ENCODE peak calls at places on chromosomes 5 and 9, in six cellular contexts. F, R, N, V, M and A are unnamed samples.

GRCh38 chr9:136667217-136667939 is 4.7 kb downstream of the EGFL7 start:
- DNase-seq in F (no peak), R (no peak), N (no peak), V (no peak), M (peak; percentile 68), A (no peak)

GRCh38 chr9:75117572-75117971 is 29.3 kb downstream of the OSTF1 start:
- DNase-seq in F (no peak), R (no peak), N (no peak), V (no peak), M (no peak), A (no peak)

GRCh38 chr5:120873083-120873482 is 409.0 kb downstream of the PRR16 start:
- DNase-seq in F (no peak), R (peak; percentile 1), N (no peak), V (no peak), M (no peak), A (no peak)

GRCh38 chr9:69542942-69543704 is 129.0 kb downstream of the APBA1 start:
- DNase-seq in F (no peak), R (no peak), N (no peak), V (no peak), M (peak; percentile 22), A (no peak)

GRCh38 chr9:133074111-133074651 is 12.4 kb downstream of the CEL start:
- DNase-seq in F (no peak), R (peak; percentile 39), N (no peak), V (no peak), M (no peak), A (peak; percentile 62)

GRCh38 chr5:81717815-81718214 is 33.1 kb downstream of the SSBP2 start:
- DNase-seq in F (peak; percentile 7), R (no peak), N (no peak), V (no peak), M (no peak), A (no peak)

GRCh38 chr5:41921874-41922273 is 3.2 kb upstream of the FBXO4 start:
- DNase-seq in F (peak; percentile 90), R (peak; percentile 20), N (no peak), V (no peak), M (no peak), A (no peak)

GRCh38 chr5:38466444-38467189 is 89.8 kb downstream of the LIFR start:
- DNase-seq in F (no peak), R (peak; percentile 90), N (peak; percentile 70), V (peak; percentile 88), M (peak; percentile 76), A (no peak)

GRCh38 chr5:59380350-59380951 is 513.1 kb downstream of the PDE4D start:
- DNase-seq in F (peak; percentile 30), R (peak; percentile 89), N (peak; percentile 39), V (no peak), M (no peak), A (no peak)

GRCh38 chr5:120509056-120509455 is 45.0 kb downstream of the PRR16 start:
- DNase-seq in F (no peak), R (no peak), N (no peak), V (no peak), M (no peak), A (no peak)

GRCh38 chr9:119026120-119026519 is 343.1 kb downstream of the BRINP1 start:
- DNase-seq in F (no peak), R (no peak), N (peak; percentile 33), V (peak; percentile 30), M (no peak), A (no peak)

GRCh38 chr9:135033487-135033886 is 54.0 kb upstream of the OLFM1 start:
- DNase-seq in F (no peak), R (no peak), N (no peak), V (no peak), M (no peak), A (no peak)

GRCh38 chr9:137785704-137786161 is 91.8 kb upstream of the CACNA1B start:
- DNase-seq in F (no peak), R (no peak), N (no peak), V (no peak), M (no peak), A (no peak)

GRCh38 chr5:59143926-59144333 is 561.1 kb downstream of the RAB3C start:
- DNase-seq in F (no peak), R (no peak), N (no peak), V (no peak), M (no peak), A (no peak)

GRCh38 chr5:71482132-71482531 is 26.7 kb downstream of the BDP1 start:
- DNase-seq in F (peak; percentile 64), R (peak; percentile 64), N (no peak), V (no peak), M (no peak), A (no peak)

GRCh38 chr5:1507016-1507375 is 16.8 kb downstream of the LPCAT1 start:
- DNase-seq in F (no peak), R (no peak), N (no peak), V (peak; percentile 6), M (peak; percentile 58), A (peak; percentile 49)

GRCh38 chr5:149317281-149318048 is 27.8 kb upstream of the GRPEL2 start:
- DNase-seq in F (peak; percentile 86), R (peak; percentile 75), N (no peak), V (no peak), M (peak; percentile 54), A (no peak)

GRCh38 chr5:100270323-100270771 is 264.8 kb upstream of the FAM174A start:
- DNase-seq in F (peak; percentile 9), R (no peak), N (no peak), V (no peak), M (no peak), A (no peak)

GRCh38 chr5:73459366-73459765 is 10.8 kb upstream of the FOXD1 start:
- DNase-seq in F (no peak), R (no peak), N (no peak), V (no peak), M (no peak), A (no peak)

GRCh38 chr9:12231832-12232231 is 461.4 kb upstream of the TYRP1 start:
- DNase-seq in F (no peak), R (no peak), N (no peak), V (no peak), M (no peak), A (no peak)

GRCh38 chr5:170081616-170082015 is 24.1 kb upstream of the FOXI1 start:
- DNase-seq in F (no peak), R (no peak), N (no peak), V (no peak), M (no peak), A (no peak)

GRCh38 chr9:77977210-77977611 is 54.4 kb downstream of the GNAQ start:
- DNase-seq in F (no peak), R (peak; percentile 86), N (peak; percentile 50), V (peak; percentile 57), M (no peak), A (peak; percentile 49)
- TF ChIP-seq CTCF in F (peak; percentile 41), R (peak; percentile 72), N (peak; percentile 38), V (peak; percentile 46), M (peak; percentile 42), A (no peak)

GRCh38 chr5:113552137-113552536 is 38.6 kb downstream of the YTHDC2 start:
- DNase-seq in F (no peak), R (no peak), N (no peak), V (no peak), M (no peak), A (no peak)
- H3K36me3 ChIP-seq in F (peaks cover 30% of the 10 kb centered on the region), R (peaks cover 55% of the 10 kb centered on the region), N (peaks cover 1% of the 10 kb centered on the region), V (no peaks in the 10 kb centered on the region), M (peaks cover 14% of the 10 kb centered on the region), A (no peaks in the 10 kb centered on the region)

DNA sequence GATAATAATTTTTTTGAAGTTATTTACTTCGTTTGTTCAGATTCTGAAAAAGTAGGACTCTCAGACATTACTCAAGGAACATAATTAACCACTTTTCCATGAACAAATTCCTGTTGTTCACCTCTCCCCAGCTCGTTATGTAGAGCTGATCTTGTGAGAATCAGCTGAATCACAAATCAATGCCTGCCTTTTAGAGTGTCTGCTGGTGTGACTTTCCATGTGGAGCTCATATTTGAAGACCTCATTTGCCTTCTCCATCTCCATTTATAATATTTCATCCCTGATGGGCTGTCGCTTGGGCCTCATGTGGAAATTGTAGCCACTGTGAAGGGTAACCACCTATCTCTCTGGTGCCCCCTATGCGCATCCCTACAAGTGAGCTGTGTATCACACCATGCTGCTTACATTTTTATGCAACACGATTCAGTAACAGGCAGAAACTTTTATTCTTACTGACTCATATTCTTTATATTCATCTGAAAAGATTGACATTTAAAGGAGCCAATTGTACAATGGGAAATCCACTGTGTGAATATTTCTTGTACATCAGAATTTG is 111.3 kb downstream of the STK32A start:
- DNase-seq in F (no peak), R (no peak), N (no peak), V (no peak), M (no peak), A (no peak)
- TF ChIP-seq CTCF in F (peak; percentile 22), R (no peak), N (no peak), V (no peak), M (no peak), A (no peak)

GRCh38 chr5:179152941-179153340 is 92.8 kb downstream of the ZNF354C start:
- DNase-seq in F (no peak), R (no peak), N (no peak), V (no peak), M (no peak), A (no peak)

GRCh38 chr5:179154346-179154990 is 94.3 kb downstream of the ZNF354C start:
- DNase-seq in F (no peak), R (no peak), N (no peak), V (no peak), M (no peak), A (no peak)

GRCh38 chr5:179153341-179153901 is 93.2 kb downstream of the ZNF354C start:
- DNase-seq in F (no peak), R (no peak), N (no peak), V (no peak), M (peak; percentile 75), A (no peak)

GRCh38 chr5:179154991-179155955 is 95.1 kb downstream of the ZNF354C start:
- DNase-seq in F (no peak), R (no peak), N (no peak), V (no peak), M (no peak), A (no peak)

GRCh38 chr5:179153921-179154345 is 93.8 kb downstream of the ZNF354C start:
- DNase-seq in F (no peak), R (no peak), N (no peak), V (no peak), M (no peak), A (no peak)
- H3K36me3 ChIP-seq in F (no peaks in the 10 kb centered on the region), R (no peaks in the 10 kb centered on the region), N (no peaks in the 10 kb centered on the region), V (no peaks in the 10 kb centered on the region), M (peaks cover 6% of the 10 kb centered on the region), A (no peaks in the 10 kb centered on the region)

GRCh38 chr5:128494516-128494915 is 43.5 kb downstream of the FBN2 start:
- DNase-seq in F (peak; percentile 34), R (no peak), N (no peak), V (no peak), M (no peak), A (no peak)
- TF ChIP-seq CTCF in F (peak; percentile 53), R (peak; percentile 23), N (no peak), V (no peak), M (no peak), A (no peak)

DNA sequence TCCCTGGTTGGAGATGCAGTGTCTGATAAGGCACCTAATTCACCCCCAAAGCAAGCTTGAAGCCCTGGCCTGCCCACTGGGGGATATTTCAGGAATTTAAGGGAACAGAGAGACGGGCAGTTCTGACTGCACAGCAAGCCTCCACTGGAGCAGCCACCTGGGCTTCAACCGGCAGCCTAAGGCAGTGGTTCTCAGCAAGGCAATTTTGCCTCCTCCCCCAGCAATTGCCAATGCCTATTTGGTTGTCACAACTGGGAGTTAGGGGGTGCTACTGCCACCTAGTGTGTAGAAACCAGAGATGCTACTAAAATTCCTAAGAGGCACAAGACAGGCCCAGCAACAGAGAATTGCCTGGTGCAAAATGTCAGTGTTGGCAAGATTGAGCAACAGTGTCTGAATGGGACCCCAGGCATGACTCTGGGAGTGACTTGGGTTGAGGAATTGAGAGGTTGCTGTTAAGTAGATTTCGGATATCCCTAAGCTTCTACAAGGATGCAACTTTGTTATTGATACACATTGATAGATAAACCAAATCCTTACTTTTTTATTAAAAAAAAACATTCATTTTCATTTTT is 58.7 kb upstream of the CTSL start:
- DNase-seq in F (no peak), R (no peak), N (no peak), V (no peak), M (no peak), A (no peak)
- H3K36me3 ChIP-seq in F (no peaks in the 10 kb centered on the region), R (no peaks in the 10 kb centered on the region), N (peaks cover 17% of the 10 kb centered on the region), V (no peaks in the 10 kb centered on the region), M (peaks cover 7% of the 10 kb centered on the region), A (peaks cover 22% of the 10 kb centered on the region)